ENCODE peak calls at places on chromosome 4, in seven cellular contexts. One of them, this sample, is unnamed.
A peak's percentile ranks its signal among the peaks of the same experiment; 100 is the strongest.

GRCh38 chr4:176587920-176588319 is 204.8 kb downstream of the VEGFC start:
- DNase-seq in neural progenitor cell: no peak
- DNase-seq in psoas muscle: no peak
- DNase-seq in H9: no peak
- DNase-seq in endothelial cell of umbilical vein: no peak
- DNase-seq in A549: no peak
- DNase-seq in ovary: no peak
- DNase-seq in this sample: no peak

GRCh38 chr4:1683371-1683902 is 676 bp downstream of the FAM53A start:
- DNase-seq in psoas muscle: peak; percentile 49
- DNase-seq in ovary: peak; percentile 47
- DNase-seq in A549: no peak
- DNase-seq in neural progenitor cell: no peak
- DNase-seq in endothelial cell of umbilical vein: peak; percentile 48
- DNase-seq in H9: peak; percentile 45
- DNase-seq in this sample: no peak

GRCh38 chr4:2416564-2417195 is 1.8 kb downstream of the ZFYVE28 start:
- DNase-seq in psoas muscle: peak; percentile 35
- DNase-seq in H9: peak; percentile 81
- DNase-seq in neural progenitor cell: peak; percentile 76
- DNase-seq in A549: no peak
- DNase-seq in ovary: no peak
- DNase-seq in endothelial cell of umbilical vein: peak; percentile 41
- DNase-seq in this sample: no peak

GRCh38 chr4:53680168-53680567 is 88.9 kb upstream of the LNX1 start:
- DNase-seq in neural progenitor cell: no peak
- DNase-seq in ovary: no peak
- DNase-seq in psoas muscle: no peak
- DNase-seq in A549: no peak
- DNase-seq in H9: no peak
- DNase-seq in endothelial cell of umbilical vein: no peak
- DNase-seq in this sample: no peak

GRCh38 chr4:174538123-174538875 is 16.0 kb upstream of the HPGD start:
- DNase-seq in endothelial cell of umbilical vein: no peak
- DNase-seq in neural progenitor cell: no peak
- DNase-seq in ovary: no peak
- DNase-seq in A549: no peak
- DNase-seq in psoas muscle: no peak
- DNase-seq in H9: no peak
- DNase-seq in this sample: no peak

GRCh38 chr4:65071532-65071931 is 598.8 kb downstream of the EPHA5 start:
- DNase-seq in neural progenitor cell: no peak
- DNase-seq in A549: no peak
- DNase-seq in psoas muscle: no peak
- DNase-seq in endothelial cell of umbilical vein: no peak
- DNase-seq in ovary: no peak
- DNase-seq in H9: no peak
- DNase-seq in this sample: no peak

GRCh38 chr4:26263165-26263564 is 57.6 kb upstream of the RBPJ start:
- DNase-seq in ovary: no peak
- DNase-seq in neural progenitor cell: no peak
- DNase-seq in A549: no peak
- DNase-seq in psoas muscle: no peak
- DNase-seq in endothelial cell of umbilical vein: no peak
- DNase-seq in H9: peak; percentile 65
- DNase-seq in this sample: no peak

GRCh38 chr4:1368421-1369090 is 21.5 kb downstream of the UVSSA start:
- DNase-seq in A549: no peak
- DNase-seq in psoas muscle: peak; percentile 13
- DNase-seq in H9: peak; percentile 62
- DNase-seq in neural progenitor cell: peak; percentile 39
- DNase-seq in endothelial cell of umbilical vein: no peak
- DNase-seq in ovary: no peak
- DNase-seq in this sample: peak; percentile 40

GRCh38 chr4:1614854-1615595 is 69.1 kb downstream of the FAM53A start:
- DNase-seq in neural progenitor cell: no peak
- DNase-seq in H9: no peak
- DNase-seq in endothelial cell of umbilical vein: no peak
- DNase-seq in psoas muscle: no peak
- DNase-seq in A549: no peak
- DNase-seq in ovary: no peak
- DNase-seq in this sample: no peak

GRCh38 chr4:126431049-126431448 is 1116.3 kb downstream of the FAT4 start:
- DNase-seq in psoas muscle: no peak
- DNase-seq in neural progenitor cell: no peak
- DNase-seq in ovary: no peak
- DNase-seq in H9: no peak
- DNase-seq in A549: no peak
- DNase-seq in endothelial cell of umbilical vein: no peak
- DNase-seq in this sample: no peak

GRCh38 chr4:36771411-36772153 is 473.0 kb upstream of the NWD2 start:
- DNase-seq in endothelial cell of umbilical vein: no peak
- DNase-seq in psoas muscle: no peak
- DNase-seq in A549: no peak
- DNase-seq in H9: no peak
- DNase-seq in ovary: no peak
- DNase-seq in neural progenitor cell: no peak
- DNase-seq in this sample: no peak

GRCh38 chr4:174284181-174284886 is 623 bp downstream of the CEP44 start:
- DNase-seq in endothelial cell of umbilical vein: peak; percentile 74
- DNase-seq in ovary: no peak
- DNase-seq in H9: no peak
- DNase-seq in A549: peak; percentile 43
- DNase-seq in neural progenitor cell: peak; percentile 6
- DNase-seq in psoas muscle: no peak
- DNase-seq in this sample: no peak

GRCh38 chr4:38030023-38030422 is 69.8 kb downstream of the PTTG2 start:
- DNase-seq in endothelial cell of umbilical vein: no peak
- DNase-seq in A549: no peak
- DNase-seq in neural progenitor cell: no peak
- DNase-seq in H9: no peak
- DNase-seq in ovary: no peak
- DNase-seq in psoas muscle: no peak
- DNase-seq in this sample: no peak

GRCh38 chr4:127251423-127251822 is 381.3 kb upstream of the INTU start:
- DNase-seq in psoas muscle: no peak
- DNase-seq in endothelial cell of umbilical vein: no peak
- DNase-seq in H9: no peak
- DNase-seq in A549: no peak
- DNase-seq in ovary: no peak
- DNase-seq in neural progenitor cell: no peak
- DNase-seq in this sample: no peak

GRCh38 chr4:156378053-156378665 is 424.5 kb upstream of the CTSO start:
- DNase-seq in neural progenitor cell: peak; percentile 50
- DNase-seq in ovary: no peak
- DNase-seq in endothelial cell of umbilical vein: peak; percentile 56
- DNase-seq in A549: no peak
- DNase-seq in H9: peak; percentile 44
- DNase-seq in psoas muscle: no peak
- DNase-seq in this sample: no peak

GRCh38 chr4:137994858-137995257 is 247.3 kb downstream of the SLC7A11 start:
- DNase-seq in neural progenitor cell: no peak
- DNase-seq in endothelial cell of umbilical vein: no peak
- DNase-seq in H9: no peak
- DNase-seq in A549: no peak
- DNase-seq in ovary: no peak
- DNase-seq in psoas muscle: no peak
- DNase-seq in this sample: no peak

GRCh38 chr4:84782517-84782916 is 184.0 kb downstream of the WDFY3 start:
- DNase-seq in psoas muscle: no peak
- DNase-seq in ovary: no peak
- DNase-seq in H9: no peak
- DNase-seq in A549: no peak
- DNase-seq in neural progenitor cell: no peak
- DNase-seq in endothelial cell of umbilical vein: no peak
- DNase-seq in this sample: no peak

GRCh38 chr4:186740822-186741221 is 17.2 kb upstream of the FAT1 start:
- DNase-seq in psoas muscle: no peak
- DNase-seq in H9: no peak
- DNase-seq in A549: no peak
- DNase-seq in ovary: no peak
- DNase-seq in neural progenitor cell: no peak
- DNase-seq in endothelial cell of umbilical vein: no peak
- DNase-seq in this sample: no peak

GRCh38 chr4:107183155-107183774 is 147.2 kb upstream of the DKK2 start:
- DNase-seq in ovary: no peak
- DNase-seq in H9: no peak
- DNase-seq in neural progenitor cell: peak; percentile 72
- DNase-seq in A549: peak; percentile 2
- DNase-seq in endothelial cell of umbilical vein: peak; percentile 69
- DNase-seq in psoas muscle: no peak
- DNase-seq in this sample: no peak

GRCh38 chr4:106062452-106062875 is 167.2 kb downstream of the NPNT start:
- DNase-seq in ovary: no peak
- DNase-seq in psoas muscle: no peak
- DNase-seq in A549: no peak
- DNase-seq in endothelial cell of umbilical vein: peak; percentile 82
- DNase-seq in neural progenitor cell: no peak
- DNase-seq in H9: no peak
- DNase-seq in this sample: no peak

GRCh38 chr4:12359420-12359819 is 930.7 kb upstream of the HS3ST1 start:
- DNase-seq in A549: no peak
- DNase-seq in endothelial cell of umbilical vein: no peak
- DNase-seq in ovary: no peak
- DNase-seq in psoas muscle: no peak
- DNase-seq in H9: no peak
- DNase-seq in neural progenitor cell: peak; percentile 3
- DNase-seq in this sample: no peak

GRCh38 chr4:76689079-76689817 is 208.7 kb downstream of the SOWAHB start:
- DNase-seq in neural progenitor cell: peak; percentile 91
- DNase-seq in psoas muscle: peak; percentile 30
- DNase-seq in H9: peak; percentile 82
- DNase-seq in ovary: peak; percentile 45
- DNase-seq in A549: peak; percentile 47
- DNase-seq in endothelial cell of umbilical vein: peak; percentile 40
- DNase-seq in this sample: peak; percentile 55
- TF ChIP-seq CTCF in neural progenitor cell: no peak
- TF ChIP-seq CTCF in psoas muscle: no peak
- TF ChIP-seq CTCF in H9: no peak
- TF ChIP-seq CTCF in ovary: no peak
- TF ChIP-seq CTCF in A549: no peak
- TF ChIP-seq CTCF in endothelial cell of umbilical vein: no peak
- TF ChIP-seq CTCF in this sample: no peak

DNA sequence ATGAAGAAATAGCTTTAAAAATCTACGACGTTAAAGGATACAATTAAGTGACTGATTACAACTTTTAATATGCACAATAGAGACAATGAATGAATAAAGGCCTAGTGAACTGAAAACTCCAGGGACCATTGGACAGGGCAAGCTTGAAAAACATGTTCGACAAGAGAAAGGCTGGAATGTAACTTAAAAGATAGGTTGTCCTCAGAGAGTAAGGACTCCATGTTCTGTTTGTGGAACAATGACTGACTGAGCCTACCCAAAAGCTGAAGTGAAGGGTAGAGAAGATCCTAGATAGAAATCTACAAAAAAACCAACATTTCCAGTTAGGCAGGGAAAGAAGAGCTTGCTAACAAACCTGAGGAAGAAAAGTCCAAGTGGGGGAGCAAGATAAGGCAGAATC is 173.4 kb downstream of the NR3C2 start:
- DNase-seq in ovary: no peak
- DNase-seq in endothelial cell of umbilical vein: no peak
- DNase-seq in psoas muscle: no peak
- DNase-seq in H9: no peak
- DNase-seq in A549: no peak
- DNase-seq in neural progenitor cell: no peak
- DNase-seq in this sample: no peak
- H3K9me3 ChIP-seq in ovary: no peaks in the 10 kb centered on the region
- H3K9me3 ChIP-seq in endothelial cell of umbilical vein: no peaks in the 10 kb centered on the region
- H3K9me3 ChIP-seq in psoas muscle: no peaks in the 10 kb centered on the region
- H3K9me3 ChIP-seq in H9: no peaks in the 10 kb centered on the region
- H3K9me3 ChIP-seq in A549: no peaks in the 10 kb centered on the region
- H3K9me3 ChIP-seq in neural progenitor cell: no peaks in the 10 kb centered on the region
- H3K9me3 ChIP-seq in this sample: no peaks in the 10 kb centered on the region

GRCh38 chr4:24719615-24720014 is 75.8 kb upstream of the SOD3 start:
- DNase-seq in endothelial cell of umbilical vein: no peak
- DNase-seq in psoas muscle: no peak
- DNase-seq in neural progenitor cell: no peak
- DNase-seq in A549: no peak
- DNase-seq in H9: no peak
- DNase-seq in ovary: no peak
- DNase-seq in this sample: no peak

GRCh38 chr4:24727390-24727789 is 68.0 kb upstream of the SOD3 start:
- DNase-seq in ovary: no peak
- DNase-seq in A549: no peak
- DNase-seq in H9: no peak
- DNase-seq in psoas muscle: no peak
- DNase-seq in endothelial cell of umbilical vein: no peak
- DNase-seq in neural progenitor cell: no peak
- DNase-seq in this sample: no peak

GRCh38 chr4:24720979-24721378 is 74.4 kb upstream of the SOD3 start:
- DNase-seq in H9: no peak
- DNase-seq in endothelial cell of umbilical vein: no peak
- DNase-seq in neural progenitor cell: no peak
- DNase-seq in psoas muscle: no peak
- DNase-seq in ovary: no peak
- DNase-seq in A549: no peak
- DNase-seq in this sample: no peak

DNA sequence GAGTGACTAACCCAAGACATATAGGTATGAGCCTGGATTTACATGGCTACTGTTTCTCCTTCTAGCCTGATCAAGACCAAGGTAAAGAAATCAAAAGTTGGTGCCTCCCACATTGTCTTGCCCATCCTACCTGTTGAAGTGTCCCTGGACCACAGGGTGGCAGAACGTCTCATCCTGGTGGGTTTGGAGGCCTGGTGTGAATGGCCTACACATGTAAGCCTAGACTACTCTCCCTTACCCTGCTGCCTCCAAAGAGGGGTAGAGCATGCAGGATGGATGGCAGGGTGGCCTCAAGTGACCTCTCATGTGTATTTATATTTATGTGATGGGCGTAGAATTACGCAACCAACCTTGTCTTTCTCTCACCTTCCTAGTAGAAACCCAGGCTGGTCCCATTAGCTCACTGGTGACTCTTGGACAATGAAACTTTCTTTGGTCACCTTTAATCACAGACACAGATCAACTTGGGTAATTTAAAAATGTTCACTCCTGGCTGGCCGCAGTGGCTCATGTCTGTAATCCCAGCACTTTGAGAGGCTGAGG is 73.3 kb upstream of the SOD3 start:
- DNase-seq in psoas muscle: no peak
- DNase-seq in endothelial cell of umbilical vein: no peak
- DNase-seq in neural progenitor cell: no peak
- DNase-seq in A549: no peak
- DNase-seq in ovary: no peak
- DNase-seq in H9: no peak
- DNase-seq in this sample: no peak
- TF ChIP-seq CTCF in psoas muscle: no peak
- TF ChIP-seq CTCF in endothelial cell of umbilical vein: no peak
- TF ChIP-seq CTCF in neural progenitor cell: no peak
- TF ChIP-seq CTCF in A549: no peak
- TF ChIP-seq CTCF in ovary: no peak
- TF ChIP-seq CTCF in H9: no peak
- TF ChIP-seq CTCF in this sample: no peak

DNA sequence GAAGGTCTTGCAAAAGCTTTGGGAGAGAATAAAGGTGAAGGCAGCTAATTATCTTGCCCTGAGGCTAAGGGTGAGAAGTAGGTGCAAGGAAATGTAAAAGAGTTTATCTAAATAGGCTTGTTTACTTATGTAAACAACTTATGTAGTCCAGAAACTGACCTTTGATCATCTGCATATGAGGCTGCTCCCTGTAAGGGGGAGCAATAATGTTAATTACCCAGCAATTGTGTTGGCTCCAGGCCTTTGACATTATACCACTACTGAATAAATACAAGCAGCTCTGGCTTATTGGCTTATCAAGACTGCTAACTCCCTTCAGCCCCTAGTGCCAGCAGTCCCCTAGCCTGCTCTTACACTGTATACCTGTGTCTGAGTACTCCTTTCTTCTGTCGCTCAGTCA is 303.7 kb upstream of the GNPDA2 start:
- DNase-seq in H9: peak; percentile 34
- DNase-seq in endothelial cell of umbilical vein: no peak
- DNase-seq in ovary: no peak
- DNase-seq in neural progenitor cell: no peak
- DNase-seq in psoas muscle: no peak
- DNase-seq in A549: no peak
- DNase-seq in this sample: no peak
- H3K9me3 ChIP-seq in H9: no peaks in the 10 kb centered on the region
- H3K9me3 ChIP-seq in endothelial cell of umbilical vein: peaks cover 4% of the 10 kb centered on the region
- H3K9me3 ChIP-seq in ovary: no peaks in the 10 kb centered on the region
- H3K9me3 ChIP-seq in neural progenitor cell: no peaks in the 10 kb centered on the region
- H3K9me3 ChIP-seq in psoas muscle: no peaks in the 10 kb centered on the region
- H3K9me3 ChIP-seq in A549: no peaks in the 10 kb centered on the region
- H3K9me3 ChIP-seq in this sample: no peaks in the 10 kb centered on the region